ENCODE peak calls at places on chromosome 10, in seven cellular contexts. O is GM12864, J is sciatic nerve, Q is A549, M is memory B cell, C is activated T-cell treated with anti-CD3 and anti-CD28 coated beads for 24 hours, K is HEK293T. Z is an unnamed sample.

GRCh38 chr10:11242443-11243386 is 225.0 kb downstream of the CELF2 start:
- DNase-seq in K (no peak), M (peak; percentile 46), O (no peak), Q (no peak), J (no peak), C (no peak), Z (no peak)

GRCh38 chr10:121070257-121070656 is 219.1 kb downstream of the WDR11 start:
- DNase-seq in O (no peak), K (peak; percentile 63), J (no peak), M (no peak), C (no peak), Q (peak; percentile 22), Z (no peak)

GRCh38 chr10:34299105-34299611 is 515.9 kb downstream of the PARD3 start:
- DNase-seq in O (no peak), M (no peak), Q (no peak), K (no peak), C (no peak), J (no peak), Z (no peak)

GRCh38 chr10:114471906-114472873 is 67.9 kb upstream of the AFAP1L2 start:
- DNase-seq in O (no peak), K (no peak), C (no peak), M (no peak), J (no peak), Q (no peak), Z (no peak)

GRCh38 chr10:60998932-60999331 is 54.9 kb upstream of the RHOBTB1 start:
- DNase-seq in C (no peak), O (no peak), M (no peak), J (no peak), Q (no peak), K (no peak), Z (no peak)

GRCh38 chr10:120688928-120689327 is 162.2 kb upstream of the WDR11 start:
- DNase-seq in M (no peak), C (no peak), Q (no peak), J (no peak), O (no peak), K (no peak), Z (no peak)

GRCh38 chr10:127148933-127149220 is 47.5 kb downstream of the INSYN2A start:
- DNase-seq in Q (peak; percentile 57), C (no peak), K (no peak), J (no peak), O (no peak), M (no peak), Z (no peak)

GRCh38 chr10:28947209-28947608 is 269.9 kb downstream of the BAMBI start:
- DNase-seq in O (no peak), Q (no peak), M (no peak), K (no peak), J (peak; percentile 66), C (no peak), Z (no peak)

GRCh38 chr10:22791655-22792054 is 77.3 kb upstream of the PIP4K2A start:
- DNase-seq in Q (no peak), J (no peak), M (no peak), K (no peak), C (no peak), O (no peak), Z (no peak)

GRCh38 chr10:70295946-70296345 is 12.1 kb upstream of the NPFFR1 start:
- DNase-seq in K (no peak), Q (no peak), O (no peak), M (no peak), J (no peak), C (no peak), Z (no peak)

GRCh38 chr10:29254123-29255046 is 34.5 kb upstream of the LYZL1 start:
- DNase-seq in K (peak; percentile 18), Q (no peak), J (no peak), M (no peak), O (no peak), C (no peak), Z (no peak)

GRCh38 chr10:44922021-44922420 is 10.9 kb downstream of the TMEM72 start:
- DNase-seq in C (no peak), M (no peak), J (no peak), Q (no peak), K (no peak), O (no peak), Z (no peak)

GRCh38 chr10:91294134-91294906 is 73.9 kb downstream of the PCGF5 start:
- DNase-seq in K (no peak), M (no peak), J (no peak), Q (no peak), C (no peak), O (no peak), Z (no peak)

GRCh38 chr10:133236411-133237240 is 1.0 kb upstream of the VENTX start:
- DNase-seq in J (no peak), C (no peak), Q (no peak), M (no peak), K (no peak), O (no peak), Z (no peak)

GRCh38 chr10:27474741-27475140 is 29.4 kb upstream of the RAB18 start:
- DNase-seq in Q (no peak), K (no peak), C (no peak), M (no peak), O (no peak), J (no peak), Z (no peak)